ENCODE peak calls at places on chromosomes 16 and 17, in seven cellular contexts. C is mucosa of descending colon; Q is mesenchymal stem cell; K is adipocyte; W is CD8-positive, alpha-beta memory T cell; E is HAP-1; Z is body of pancreas. M is an unnamed sample.
A peak's percentile ranks its signal among the peaks of the same experiment; 100 is the strongest.

GRCh38 chr17:29390856-29391631 is 881 bp downstream of the TAOK1 start:
- DNase-seq in C (peak; percentile 62), Z (peak; percentile 17), E (peak; percentile 48), K (peak; percentile 72), W (no peak), Q (peak; percentile 74), M (no peak)

GRCh38 chr16:4936181-4936990 is 562 bp downstream of the PPL start:
- DNase-seq in Z (peak; percentile 51), Q (no peak), C (peak; percentile 68), W (no peak), E (peak; percentile 65), K (no peak), M (no peak)

GRCh38 chr17:13320046-13320785 is 281.5 kb downstream of the HS3ST3A1 start:
- DNase-seq in C (no peak), K (no peak), Q (no peak), Z (no peak), W (no peak), E (no peak), M (no peak)

GRCh38 chr16:10741844-10742243 is 1.8 kb upstream of the NUBP1 start:
- DNase-seq in Z (peak; percentile 50), Q (no peak), C (no peak), E (no peak), K (no peak), W (no peak), M (no peak)

GRCh38 chr17:65920996-65921395 is 270.9 kb downstream of the CEP112 start:
- DNase-seq in C (no peak), K (no peak), Z (no peak), W (no peak), Q (no peak), E (no peak), M (no peak)

GRCh38 chr16:27235938-27236245 is 32.6 kb downstream of the KDM8 start:
- DNase-seq in W (no peak), C (no peak), E (no peak), Z (no peak), K (no peak), Q (no peak), M (no peak)

GRCh38 chr17:80029235-80029974 is 6.3 kb downstream of the TBC1D16 start:
- DNase-seq in Z (peak; percentile 94), K (peak; percentile 87), C (peak; percentile 73), Q (peak; percentile 83), E (no peak), W (no peak), M (no peak)

GRCh38 chr17:57326348-57326747 is 70.0 kb downstream of the MSI2 start:
- DNase-seq in C (no peak), W (no peak), E (no peak), K (no peak), Q (no peak), Z (no peak), M (no peak)

GRCh38 chr16:71930013-71930563 is 34.8 kb downstream of the IST1 start:
- DNase-seq in K (no peak), C (no peak), E (no peak), Z (no peak), W (no peak), Q (no peak), M (no peak)

GRCh38 chr16:6482861-6483530 is 849.6 kb upstream of the RBFOX1 start:
- DNase-seq in E (no peak), C (peak; percentile 36), W (no peak), Z (no peak), K (no peak), Q (no peak), M (no peak)

GRCh38 chr17:35795007-35795870 is at the start of gene MMP28:
- DNase-seq in K (peak; percentile 63), W (no peak), C (peak; percentile 87), Q (peak; percentile 39), Z (peak; percentile 27), E (peak; percentile 59), M (peak; percentile 50)

GRCh38 chr16:12191102-12191501 is 214.6 kb downstream of the SNX29 start:
- DNase-seq in Z (no peak), C (no peak), W (no peak), E (no peak), Q (no peak), K (no peak), M (no peak)

GRCh38 chr16:3832669-3833068 is 47.8 kb downstream of the CREBBP start:
- DNase-seq in E (no peak), K (no peak), Q (no peak), Z (no peak), W (no peak), C (no peak), M (no peak)

GRCh38 chr16:70701998-70702397 is 16.1 kb upstream of the MTSS2 start:
- DNase-seq in C (no peak), W (no peak), Q (no peak), K (no peak), E (no peak), Z (no peak), M (no peak)

GRCh38 chr16:53502331-53503269 is at the start of gene AKTIP:
- DNase-seq in Z (peak; percentile 85), E (peak; percentile 24), Q (peak; percentile 53), W (no peak), K (peak; percentile 58), C (peak; percentile 80), M (peak; percentile 34)

GRCh38 chr16:54277845-54278703 is 8.5 kb downstream of the IRX3 start:
- DNase-seq in Q (no peak), W (no peak), Z (no peak), C (no peak), E (peak; percentile 55), K (no peak), M (no peak)

GRCh38 chr17:82520041-82520910 is 744 bp downstream of the FOXK2 start:
- DNase-seq in W (peak; percentile 55), Q (peak; percentile 67), Z (peak; percentile 40), C (peak; percentile 70), E (peak; percentile 44), K (peak; percentile 68), M (no peak)

GRCh38 chr16:3022208-3022696 is 1.5 kb downstream of the HCFC1R1 start:
- DNase-seq in Z (peak; percentile 92), E (peak; percentile 82), C (peak; percentile 91), W (peak; percentile 88), K (peak; percentile 97), Q (peak; percentile 95), M (peak; percentile 91)

GRCh38 chr17:27218041-27218440 is 75.9 kb upstream of the WSB1 start:
- DNase-seq in C (no peak), K (no peak), W (no peak), Q (no peak), E (no peak), Z (no peak), M (no peak)

GRCh38 chr16:85310868-85311585 is 198.8 kb upstream of the CIBAR2 start:
- DNase-seq in W (no peak), K (no peak), E (no peak), Q (no peak), Z (no peak), C (no peak), M (no peak)

GRCh38 chr16:85571813-85572619 is 41.1 kb upstream of the GSE1 start:
- DNase-seq in W (no peak), Z (no peak), Q (no peak), K (no peak), C (no peak), E (no peak), M (no peak)

DNA sequence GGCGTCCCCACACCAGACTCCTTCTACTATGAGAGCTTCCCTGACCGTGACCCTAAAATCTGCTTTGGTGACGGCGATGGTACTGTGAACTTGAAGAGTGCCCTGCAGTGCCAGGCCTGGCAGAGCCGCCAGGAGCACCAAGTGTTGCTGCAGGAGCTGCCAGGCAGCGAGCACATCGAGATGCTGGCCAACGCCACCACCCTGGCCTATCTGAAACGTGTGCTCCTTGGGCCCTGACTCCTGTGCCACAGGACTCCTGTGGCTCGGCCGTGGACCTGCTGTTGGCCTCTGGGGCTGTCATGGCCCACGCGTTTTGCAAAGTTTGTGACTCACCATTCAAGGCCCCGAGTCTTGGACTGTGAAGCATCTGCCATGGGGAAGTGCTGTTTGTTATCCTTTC is 4.9 kb upstream of the SLC7A6 start:
- DNase-seq in W (no peak), K (no peak), Q (no peak), C (no peak), E (no peak), Z (no peak), M (no peak)
- H3K4me1 ChIP-seq in W (peaks cover 14% of the 10 kb centered on the region), K (peaks cover 31% of the 10 kb centered on the region), Q (peaks cover 36% of the 10 kb centered on the region), C (peaks cover 21% of the 10 kb centered on the region), E (peaks cover 2% of the 10 kb centered on the region), Z (peaks cover 8% of the 10 kb centered on the region), M (no peaks in the 10 kb centered on the region)

GRCh38 chr17:46832945-46833839 is 14.7 kb upstream of the WNT3 start:
- DNase-seq in K (peak; percentile 40), W (no peak), Z (peak; percentile 33), Q (no peak), E (no peak), C (no peak), M (peak; percentile 47)
- H3K4me1 ChIP-seq in K (peaks cover 27% of the 10 kb centered on the region), W (no peaks in the 10 kb centered on the region), Z (no peaks in the 10 kb centered on the region), Q (peaks cover 14% of the 10 kb centered on the region), E (no peaks in the 10 kb centered on the region), C (no peaks in the 10 kb centered on the region), M (no peaks in the 10 kb centered on the region)

GRCh38 chr16:49848530-49848929 is 7.4 kb downstream of the ZNF423 start:
- DNase-seq in Z (no peak), Q (no peak), C (no peak), K (no peak), E (no peak), W (no peak), M (no peak)
- H3K4me1 ChIP-seq in Z (peaks cover 20% of the 10 kb centered on the region), Q (peaks cover 7% of the 10 kb centered on the region), C (peaks cover 21% of the 10 kb centered on the region), K (peaks cover 15% of the 10 kb centered on the region), E (peaks cover 8% of the 10 kb centered on the region), W (no peaks in the 10 kb centered on the region), M (no peaks in the 10 kb centered on the region)

GRCh38 chr17:50685334-50685665 is 22.4 kb downstream of the ANKRD40 start:
- DNase-seq in K (no peak), C (no peak), W (no peak), E (no peak), Q (no peak), Z (no peak), M (no peak)

GRCh38 chr17:50688168-50688719 is 19.5 kb downstream of the ANKRD40 start:
- DNase-seq in Z (no peak), K (no peak), C (no peak), Q (no peak), W (no peak), E (no peak), M (no peak)

GRCh38 chr17:50685691-50686493 is 21.8 kb downstream of the ANKRD40 start:
- DNase-seq in E (no peak), Z (no peak), K (no peak), Q (no peak), W (no peak), C (peak; percentile 50), M (no peak)

GRCh38 chr17:50687200-50688066 is 20.3 kb downstream of the ANKRD40 start:
- DNase-seq in Z (no peak), W (no peak), E (no peak), Q (no peak), K (peak; percentile 32), C (peak; percentile 52), M (no peak)

DNA sequence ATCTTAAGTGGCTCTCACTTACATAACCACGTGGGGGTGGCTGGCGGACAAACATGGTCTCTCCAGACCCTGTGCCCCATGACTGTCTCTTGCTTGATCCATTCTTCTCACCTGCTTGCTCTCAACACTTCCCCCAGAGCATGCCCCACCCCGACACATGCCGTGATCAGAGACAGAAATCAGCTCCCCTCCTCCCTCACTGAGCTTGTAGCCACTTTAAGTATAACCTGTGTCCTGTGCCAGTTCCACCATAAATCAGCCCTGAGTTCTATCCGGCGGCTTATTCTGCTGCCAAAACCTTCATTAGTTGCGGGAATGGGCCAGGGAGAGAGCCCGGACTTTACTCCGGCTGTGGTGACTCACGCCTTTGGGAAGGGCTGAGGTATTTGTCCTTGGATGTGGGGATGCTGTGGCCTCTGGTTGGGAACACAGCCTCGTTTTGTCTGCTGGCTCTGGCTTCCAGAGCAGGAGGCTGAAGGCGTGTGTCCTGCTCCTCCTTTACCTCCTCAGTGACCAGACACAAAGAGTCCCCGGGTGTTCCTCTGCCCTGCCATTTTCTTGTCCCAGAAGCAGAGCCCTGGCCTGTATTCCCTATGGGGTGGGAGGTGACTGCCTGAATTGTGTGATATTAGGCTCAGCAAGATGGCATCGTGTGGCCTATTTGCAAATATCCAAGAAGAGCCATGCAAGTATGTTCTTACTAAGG is 21.1 kb downstream of the ANKRD40 start:
- DNase-seq in K (peak; percentile 83), W (no peak), Q (peak; percentile 72), E (no peak), Z (peak; percentile 87), C (peak; percentile 86), M (no peak)
- H3K4me1 ChIP-seq in K (peaks cover 49% of the 10 kb centered on the region), W (no peaks in the 10 kb centered on the region), Q (peaks cover 57% of the 10 kb centered on the region), E (no peaks in the 10 kb centered on the region), Z (peaks cover 87% of the 10 kb centered on the region), C (peaks cover 64% of the 10 kb centered on the region), M (peaks cover 5% of the 10 kb centered on the region)

M was measured in foreskin keratinocyte.